ENCODE peak calls at places on chromosomes 6 and 20, in seven cellular contexts. One of them, this sample, is unnamed.
A peak's percentile ranks its signal among the peaks of the same experiment; 100 is the strongest.

GRCh38 chr6:138805431-138805830 is 9.5 kb downstream of the ECT2L start:
- DNase-seq in PC-9: no peak
- DNase-seq in mammary epithelial cell: no peak
- DNase-seq in left ventricle myocardium inferior: peak; percentile 40
- DNase-seq in stomach: no peak
- DNase-seq in heart left ventricle: peak; percentile 75
- DNase-seq in prostate gland: no peak
- DNase-seq in this sample: peak; percentile 51

GRCh38 chr6:167906899-167907298 is 80.2 kb downstream of the AFDN start:
- DNase-seq in mammary epithelial cell: no peak
- DNase-seq in prostate gland: peak; percentile 95
- DNase-seq in PC-9: no peak
- DNase-seq in heart left ventricle: peak; percentile 71
- DNase-seq in stomach: peak; percentile 86
- DNase-seq in left ventricle myocardium inferior: peak; percentile 46
- DNase-seq in this sample: peak; percentile 49

GRCh38 chr6:44265843-44266233 is 487 bp upstream of the NFKBIE start:
- DNase-seq in stomach: no peak
- DNase-seq in heart left ventricle: no peak
- DNase-seq in prostate gland: no peak
- DNase-seq in left ventricle myocardium inferior: no peak
- DNase-seq in mammary epithelial cell: no peak
- DNase-seq in PC-9: no peak
- DNase-seq in this sample: no peak

GRCh38 chr6:111918825-111919224 is 45.6 kb upstream of the FYN start:
- DNase-seq in prostate gland: no peak
- DNase-seq in heart left ventricle: peak; percentile 40
- DNase-seq in left ventricle myocardium inferior: peak; percentile 20
- DNase-seq in mammary epithelial cell: no peak
- DNase-seq in stomach: no peak
- DNase-seq in PC-9: no peak
- DNase-seq in this sample: peak; percentile 8

GRCh38 chr20:33658929-33659328 is 3.2 kb upstream of the C20orf144 start:
- DNase-seq in left ventricle myocardium inferior: no peak
- DNase-seq in prostate gland: no peak
- DNase-seq in PC-9: no peak
- DNase-seq in stomach: no peak
- DNase-seq in mammary epithelial cell: no peak
- DNase-seq in heart left ventricle: no peak
- DNase-seq in this sample: no peak

GRCh38 chr6:157317129-157317814 is 6.0 kb downstream of the TMEM242 start:
- DNase-seq in heart left ventricle: peak; percentile 83
- DNase-seq in prostate gland: peak; percentile 37
- DNase-seq in left ventricle myocardium inferior: peak; percentile 68
- DNase-seq in stomach: peak; percentile 78
- DNase-seq in PC-9: peak; percentile 68
- DNase-seq in mammary epithelial cell: peak; percentile 94
- DNase-seq in this sample: peak; percentile 71

GRCh38 chr6:33323623-33323948 is 6.0 kb upstream of the ZBTB22 start:
- DNase-seq in PC-9: no peak
- DNase-seq in heart left ventricle: no peak
- DNase-seq in prostate gland: no peak
- DNase-seq in stomach: no peak
- DNase-seq in left ventricle myocardium inferior: no peak
- DNase-seq in mammary epithelial cell: no peak
- DNase-seq in this sample: peak; percentile 33

GRCh38 chr6:35025241-35026188 is 115.6 kb downstream of the TCP11 start:
- DNase-seq in stomach: no peak
- DNase-seq in heart left ventricle: no peak
- DNase-seq in mammary epithelial cell: no peak
- DNase-seq in PC-9: no peak
- DNase-seq in prostate gland: no peak
- DNase-seq in left ventricle myocardium inferior: no peak
- DNase-seq in this sample: no peak

GRCh38 chr6:113674075-113674474 is 183.1 kb upstream of the MARCKS start:
- DNase-seq in left ventricle myocardium inferior: no peak
- DNase-seq in prostate gland: no peak
- DNase-seq in heart left ventricle: no peak
- DNase-seq in stomach: peak; percentile 48
- DNase-seq in PC-9: no peak
- DNase-seq in mammary epithelial cell: no peak
- DNase-seq in this sample: no peak

GRCh38 chr20:36093025-36093803 is 61.3 kb upstream of the EPB41L1 start:
- DNase-seq in PC-9: peak; percentile 54
- DNase-seq in mammary epithelial cell: peak; percentile 44
- DNase-seq in prostate gland: peak; percentile 43
- DNase-seq in heart left ventricle: peak; percentile 48
- DNase-seq in stomach: peak; percentile 83
- DNase-seq in left ventricle myocardium inferior: peak; percentile 58
- DNase-seq in this sample: peak; percentile 47

GRCh38 chr6:161498359-161498758 is 224.5 kb upstream of the AGPAT4 start:
- DNase-seq in left ventricle myocardium inferior: no peak
- DNase-seq in heart left ventricle: peak; percentile 33
- DNase-seq in stomach: no peak
- DNase-seq in prostate gland: no peak
- DNase-seq in PC-9: no peak
- DNase-seq in mammary epithelial cell: peak; percentile 61
- DNase-seq in this sample: no peak

GRCh38 chr6:157235600-157236039 is 87.7 kb downstream of the TMEM242 start:
- DNase-seq in prostate gland: no peak
- DNase-seq in mammary epithelial cell: peak; percentile 16
- DNase-seq in PC-9: no peak
- DNase-seq in left ventricle myocardium inferior: peak; percentile 64
- DNase-seq in stomach: peak; percentile 59
- DNase-seq in heart left ventricle: peak; percentile 62
- DNase-seq in this sample: peak; percentile 59

GRCh38 chr6:82057846-82058554 is 189.5 kb downstream of the IBTK start:
- DNase-seq in mammary epithelial cell: peak; percentile 33
- DNase-seq in stomach: no peak
- DNase-seq in left ventricle myocardium inferior: no peak
- DNase-seq in heart left ventricle: peak; percentile 22
- DNase-seq in prostate gland: no peak
- DNase-seq in PC-9: no peak
- DNase-seq in this sample: no peak

GRCh38 chr20:59086923-59087322 is 44.3 kb upstream of the PRELID3B start:
- DNase-seq in PC-9: no peak
- DNase-seq in left ventricle myocardium inferior: no peak
- DNase-seq in stomach: no peak
- DNase-seq in mammary epithelial cell: no peak
- DNase-seq in prostate gland: no peak
- DNase-seq in heart left ventricle: no peak
- DNase-seq in this sample: no peak

GRCh38 chr6:45845546-45845945 is 170.1 kb downstream of the CLIC5 start:
- DNase-seq in prostate gland: no peak
- DNase-seq in mammary epithelial cell: peak; percentile 48
- DNase-seq in PC-9: no peak
- DNase-seq in left ventricle myocardium inferior: no peak
- DNase-seq in heart left ventricle: no peak
- DNase-seq in stomach: no peak
- DNase-seq in this sample: no peak

GRCh38 chr6:50718566-50718965 is 5.2 kb downstream of the TFAP2D start:
- DNase-seq in left ventricle myocardium inferior: no peak
- DNase-seq in prostate gland: no peak
- DNase-seq in stomach: no peak
- DNase-seq in PC-9: no peak
- DNase-seq in heart left ventricle: no peak
- DNase-seq in mammary epithelial cell: no peak
- DNase-seq in this sample: no peak

GRCh38 chr6:130324657-130325056 is 41.2 kb upstream of the TMEM200A start:
- DNase-seq in heart left ventricle: no peak
- DNase-seq in mammary epithelial cell: peak; percentile 52
- DNase-seq in left ventricle myocardium inferior: no peak
- DNase-seq in prostate gland: no peak
- DNase-seq in stomach: no peak
- DNase-seq in PC-9: no peak
- DNase-seq in this sample: no peak

GRCh38 chr6:104682722-104683643 is 176.7 kb downstream of the HACE1 start:
- DNase-seq in prostate gland: no peak
- DNase-seq in left ventricle myocardium inferior: peak; percentile 38
- DNase-seq in heart left ventricle: peak; percentile 41
- DNase-seq in mammary epithelial cell: peak; percentile 14
- DNase-seq in PC-9: peak; percentile 45
- DNase-seq in stomach: peak; percentile 40
- DNase-seq in this sample: peak; percentile 18

GRCh38 chr6:16684896-16685554 is 76.2 kb downstream of the ATXN1 start:
- DNase-seq in stomach: no peak
- DNase-seq in heart left ventricle: no peak
- DNase-seq in prostate gland: no peak
- DNase-seq in PC-9: no peak
- DNase-seq in mammary epithelial cell: peak; percentile 97
- DNase-seq in left ventricle myocardium inferior: no peak
- DNase-seq in this sample: no peak

GRCh38 chr6:145809785-145810184 is 4.8 kb downstream of the FBXO30 start:
- DNase-seq in prostate gland: no peak
- DNase-seq in left ventricle myocardium inferior: no peak
- DNase-seq in PC-9: no peak
- DNase-seq in stomach: no peak
- DNase-seq in heart left ventricle: no peak
- DNase-seq in mammary epithelial cell: peak; percentile 17
- DNase-seq in this sample: no peak

GRCh38 chr6:52403627-52404026 is 16.5 kb upstream of the EFHC1 start:
- DNase-seq in PC-9: peak; percentile 85
- DNase-seq in prostate gland: peak; percentile 62
- DNase-seq in mammary epithelial cell: peak; percentile 12
- DNase-seq in heart left ventricle: peak; percentile 76
- DNase-seq in stomach: peak; percentile 83
- DNase-seq in left ventricle myocardium inferior: peak; percentile 36
- DNase-seq in this sample: peak; percentile 38

GRCh38 chr20:14197097-14197496 is 140.3 kb downstream of the FLRT3 start:
- DNase-seq in PC-9: no peak
- DNase-seq in left ventricle myocardium inferior: no peak
- DNase-seq in stomach: no peak
- DNase-seq in prostate gland: no peak
- DNase-seq in heart left ventricle: no peak
- DNase-seq in mammary epithelial cell: peak; percentile 13
- DNase-seq in this sample: no peak

GRCh38 chr6:7434672-7435071 is 45.1 kb downstream of the RIOK1 start:
- DNase-seq in left ventricle myocardium inferior: no peak
- DNase-seq in mammary epithelial cell: no peak
- DNase-seq in prostate gland: no peak
- DNase-seq in heart left ventricle: no peak
- DNase-seq in PC-9: no peak
- DNase-seq in stomach: no peak
- DNase-seq in this sample: no peak

GRCh38 chr6:21110684-21111398 is 482.7 kb upstream of the SOX4 start:
- DNase-seq in PC-9: no peak
- DNase-seq in heart left ventricle: no peak
- DNase-seq in mammary epithelial cell: no peak
- DNase-seq in stomach: no peak
- DNase-seq in left ventricle myocardium inferior: no peak
- DNase-seq in prostate gland: no peak
- DNase-seq in this sample: no peak

GRCh38 chr6:43665376-43665775 is 20.5 kb downstream of the RSPH9 start:
- DNase-seq in left ventricle myocardium inferior: no peak
- DNase-seq in prostate gland: no peak
- DNase-seq in stomach: no peak
- DNase-seq in heart left ventricle: no peak
- DNase-seq in PC-9: peak; percentile 66
- DNase-seq in mammary epithelial cell: no peak
- DNase-seq in this sample: no peak

GRCh38 chr20:25254571-25254970 is 6.7 kb downstream of the PYGB start:
- DNase-seq in prostate gland: no peak
- DNase-seq in mammary epithelial cell: no peak
- DNase-seq in PC-9: no peak
- DNase-seq in stomach: no peak
- DNase-seq in left ventricle myocardium inferior: no peak
- DNase-seq in heart left ventricle: no peak
- DNase-seq in this sample: no peak

GRCh38 chr6:90691823-90692222 is 105.0 kb upstream of the MAP3K7 start:
- DNase-seq in left ventricle myocardium inferior: no peak
- DNase-seq in prostate gland: no peak
- DNase-seq in stomach: no peak
- DNase-seq in heart left ventricle: no peak
- DNase-seq in mammary epithelial cell: peak; percentile 6
- DNase-seq in PC-9: no peak
- DNase-seq in this sample: no peak

GRCh38 chr6:107911711-107912110 is 46.3 kb downstream of the SEC63 start:
- DNase-seq in PC-9: no peak
- DNase-seq in mammary epithelial cell: no peak
- DNase-seq in heart left ventricle: no peak
- DNase-seq in left ventricle myocardium inferior: no peak
- DNase-seq in stomach: no peak
- DNase-seq in prostate gland: no peak
- DNase-seq in this sample: no peak
- H3K36me3 ChIP-seq in PC-9: peaks cover 43% of the 10 kb centered on the region
- H3K36me3 ChIP-seq in mammary epithelial cell: peaks cover 47% of the 10 kb centered on the region
- H3K36me3 ChIP-seq in heart left ventricle: peaks cover 88% of the 10 kb centered on the region
- H3K36me3 ChIP-seq in left ventricle myocardium inferior: peaks cover 67% of the 10 kb centered on the region
- H3K36me3 ChIP-seq in stomach: peaks cover 68% of the 10 kb centered on the region
- H3K36me3 ChIP-seq in prostate gland: peaks cover 7% of the 10 kb centered on the region
- H3K36me3 ChIP-seq in this sample: peaks cover 30% of the 10 kb centered on the region

DNA sequence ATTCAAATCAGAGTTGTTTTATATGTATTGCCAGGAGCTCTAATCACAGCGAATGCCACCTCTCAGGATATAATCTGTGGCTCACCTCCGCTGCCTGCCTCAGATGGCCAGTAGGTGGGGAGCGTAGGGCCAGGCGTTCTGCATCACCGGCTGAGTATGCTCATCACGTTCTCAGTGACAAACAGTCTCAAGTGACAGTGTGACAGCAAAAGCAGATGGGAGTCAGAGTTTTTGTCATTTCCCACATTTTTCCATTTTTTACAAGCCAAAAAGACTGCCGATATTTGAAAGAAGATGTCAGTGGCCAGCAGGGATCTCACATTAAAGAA is 208.7 kb downstream of the ALDH8A1 start:
- DNase-seq in prostate gland: no peak
- DNase-seq in left ventricle myocardium inferior: no peak
- DNase-seq in mammary epithelial cell: no peak
- DNase-seq in stomach: no peak
- DNase-seq in PC-9: no peak
- DNase-seq in heart left ventricle: no peak
- DNase-seq in this sample: no peak
- TF ChIP-seq CTCF in prostate gland: no peak
- TF ChIP-seq CTCF in left ventricle myocardium inferior: peak; percentile 47
- TF ChIP-seq CTCF in mammary epithelial cell: no peak
- TF ChIP-seq CTCF in stomach: no peak
- TF ChIP-seq CTCF in PC-9: no peak
- TF ChIP-seq CTCF in heart left ventricle: no peak
- TF ChIP-seq CTCF in this sample: peak; percentile 41

GRCh38 chr6:42042108-42042507 is 8.2 kb upstream of the TAF8 start:
- DNase-seq in mammary epithelial cell: no peak
- DNase-seq in prostate gland: no peak
- DNase-seq in heart left ventricle: no peak
- DNase-seq in stomach: no peak
- DNase-seq in left ventricle myocardium inferior: no peak
- DNase-seq in PC-9: no peak
- DNase-seq in this sample: no peak
- H3K27ac ChIP-seq in mammary epithelial cell: no peak overlapping the region
- H3K27ac ChIP-seq in prostate gland: no peak overlapping the region
- H3K27ac ChIP-seq in heart left ventricle: peak overlapping the region; percentile 78
- H3K27ac ChIP-seq in stomach: peak overlapping the region; percentile 14
- H3K27ac ChIP-seq in left ventricle myocardium inferior: peak overlapping the region; percentile 83
- H3K27ac ChIP-seq in PC-9: no peak overlapping the region
- H3K27ac ChIP-seq in this sample: peak overlapping the region; percentile 55

DNA sequence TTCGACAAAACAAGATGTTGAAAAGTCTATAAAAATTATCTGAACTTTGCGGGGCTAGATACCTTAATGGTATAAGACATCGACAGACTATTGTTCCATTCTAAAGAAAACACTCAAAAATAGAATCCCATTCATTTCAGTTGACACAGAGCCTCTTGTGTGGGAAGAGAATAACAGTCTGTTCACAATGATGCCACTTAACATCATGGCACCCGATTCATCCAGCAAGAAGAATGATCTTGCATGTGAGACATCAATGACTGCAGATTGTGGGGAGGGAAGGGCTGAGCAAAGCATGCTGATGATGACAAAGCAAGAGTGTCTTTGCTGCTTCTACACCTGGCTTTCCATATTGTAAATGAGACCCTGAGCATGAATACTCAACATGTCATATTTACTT is 49.7 kb upstream of the ARMH2 start:
- DNase-seq in PC-9: no peak
- DNase-seq in left ventricle myocardium inferior: no peak
- DNase-seq in heart left ventricle: no peak
- DNase-seq in stomach: no peak
- DNase-seq in mammary epithelial cell: no peak
- DNase-seq in prostate gland: no peak
- DNase-seq in this sample: no peak
- H3K36me3 ChIP-seq in PC-9: no peaks in the 10 kb centered on the region
- H3K36me3 ChIP-seq in left ventricle myocardium inferior: peaks cover 24% of the 10 kb centered on the region
- H3K36me3 ChIP-seq in heart left ventricle: peaks cover 39% of the 10 kb centered on the region
- H3K36me3 ChIP-seq in stomach: peaks cover 48% of the 10 kb centered on the region
- H3K36me3 ChIP-seq in mammary epithelial cell: no peaks in the 10 kb centered on the region
- H3K36me3 ChIP-seq in prostate gland: no peaks in the 10 kb centered on the region
- H3K36me3 ChIP-seq in this sample: no peaks in the 10 kb centered on the region